ENCODE peak calls at places on chromosomes 2 and 18, in nine cellular contexts. M, K, Y, Z, P, U, D, I and X are unnamed samples.

GRCh38 chr2:143261986-143262784 is 133.0 kb downstream of the ARHGAP15 start:
- DNase-seq in Y (peak; percentile 60), U (no peak), K (no peak), I (no peak), D (peak; percentile 82), M (peak; percentile 48), Z (no peak), P (no peak), X (no peak)

GRCh38 chr2:128026422-128027277 is 1.2 kb downstream of the SAP130 start:
- DNase-seq in D (no peak), Y (no peak), P (peak; percentile 21), U (no peak), K (peak; percentile 4), M (no peak), Z (no peak), I (peak; percentile 27), X (peak; percentile 80)

GRCh38 chr2:238239552-238239871 is 326 bp downstream of the HES6 start:
- DNase-seq in Y (no peak), U (no peak), M (peak; percentile 63), I (peak; percentile 51), K (no peak), P (no peak), D (peak; percentile 53), Z (no peak), X (no peak)

GRCh38 chr2:219612605-219613286 is 14.7 kb upstream of the SLC4A3 start:
- DNase-seq in Y (no peak), I (no peak), P (no peak), U (no peak), Z (no peak), K (no peak), D (peak; percentile 57), M (no peak), X (no peak)

GRCh38 chr2:234425923-234426603 is 70.8 kb downstream of the ARL4C start:
- DNase-seq in I (no peak), K (no peak), Y (peak; percentile 48), M (peak; percentile 55), D (peak; percentile 91), P (no peak), Z (no peak), U (no peak), X (no peak)

GRCh38 chr2:46460241-46460921 is 19.0 kb upstream of the TMEM247 start:
- DNase-seq in P (no peak), K (no peak), Z (peak; percentile 50), U (no peak), M (no peak), D (no peak), I (no peak), Y (no peak), X (no peak)

GRCh38 chr2:152432206-152432653 is 97.3 kb downstream of the FMNL2 start:
- DNase-seq in U (peak; percentile 70), Z (peak; percentile 60), D (no peak), M (no peak), P (peak; percentile 97), I (peak; percentile 65), Y (peak; percentile 46), K (no peak), X (no peak)

GRCh38 chr2:132936791-132937190 is 266.8 kb upstream of the LYPD1 start:
- DNase-seq in P (no peak), K (no peak), U (no peak), I (no peak), Y (no peak), M (no peak), Z (no peak), D (no peak), X (no peak)

GRCh38 chr2:180337136-180337535 is 330.0 kb upstream of the CWC22 start:
- DNase-seq in Z (no peak), Y (no peak), U (no peak), M (no peak), P (no peak), I (no peak), K (no peak), D (no peak), X (no peak)

GRCh38 chr18:78625446-78625845 is 354.2 kb upstream of the SALL3 start:
- DNase-seq in Z (no peak), M (no peak), U (no peak), Y (peak; percentile 7), K (no peak), I (no peak), D (no peak), P (no peak), X (no peak)

GRCh38 chr18:26503382-26503781 is 45.0 kb downstream of the KCTD1 start:
- DNase-seq in M (no peak), K (no peak), U (no peak), P (no peak), Y (no peak), D (no peak), Z (no peak), I (no peak), X (no peak)

GRCh38 chr2:235300368-235301201 is 193.3 kb upstream of the AGAP1 start:
- DNase-seq in D (no peak), P (peak; percentile 25), I (peak; percentile 59), Y (peak; percentile 61), Z (no peak), K (no peak), M (peak; percentile 74), U (no peak), X (no peak)

GRCh38 chr18:13620206-13620672 is 106.1 kb downstream of the FAM210A start:
- DNase-seq in I (no peak), Y (no peak), U (no peak), M (no peak), P (no peak), K (no peak), Z (no peak), D (no peak), X (no peak)

DNA sequence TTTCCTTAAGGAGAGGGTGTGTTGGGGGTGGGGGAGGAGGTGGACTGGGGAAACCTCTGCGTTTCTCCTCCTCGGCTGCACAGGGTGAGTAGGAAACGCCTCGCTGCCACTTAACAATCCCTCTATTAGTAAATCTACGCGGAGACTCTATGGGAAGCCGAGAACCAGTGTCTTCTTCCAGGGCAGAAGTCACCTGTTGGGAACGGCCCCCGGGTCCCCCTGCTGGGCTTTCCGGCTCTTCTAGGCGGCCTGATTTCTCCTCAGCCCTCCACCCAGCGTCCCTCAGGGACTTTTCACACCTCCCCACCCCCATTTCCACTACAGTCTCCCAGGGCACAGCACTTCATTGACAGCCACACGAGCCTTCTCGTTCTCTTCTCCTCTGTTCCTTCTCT is 2.1 kb upstream of the SP9 start:
- DNase-seq in Y (no peak), D (no peak), M (no peak), I (peak; percentile 17), P (no peak), U (peak; percentile 44), K (no peak), Z (no peak), X (no peak)
- H3K4me3 ChIP-seq in Y (no peak overlapping the region), D (no peak overlapping the region), M (no peak overlapping the region), I (no peak overlapping the region), P (no peak overlapping the region), U (peak overlapping the region; percentile 64), K (no peak overlapping the region), Z (no peak overlapping the region), X (peak overlapping the region; percentile 25)

DNA sequence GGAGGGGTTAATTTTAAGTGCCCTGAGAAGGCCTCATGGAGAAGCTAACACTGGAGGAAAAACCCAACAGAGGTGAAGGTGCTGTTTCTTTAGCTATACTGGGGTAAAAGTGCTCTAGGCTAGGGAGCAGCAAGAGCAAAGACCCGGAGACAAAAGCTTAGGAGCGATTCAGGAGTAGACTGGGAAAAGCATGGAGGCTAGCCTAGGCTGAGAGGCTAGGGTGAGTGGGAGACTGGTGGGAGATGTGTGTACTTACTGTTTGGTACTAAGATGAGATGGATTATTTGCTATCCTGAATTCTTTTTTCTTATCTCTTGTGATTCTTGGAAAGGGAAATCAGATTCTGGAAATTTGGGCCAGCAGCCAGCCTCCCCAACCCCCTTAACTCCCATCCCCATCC is 2.0 kb downstream of the GIGYF2 start:
- DNase-seq in I (peak; percentile 8), Z (no peak), Y (no peak), P (no peak), K (no peak), M (no peak), D (no peak), U (no peak), X (no peak)
- H3K4me3 ChIP-seq in I (peak overlapping the region; percentile 99), Z (peak overlapping the region; percentile 95), Y (no peak overlapping the region), P (peak overlapping the region; percentile 47), K (peak overlapping the region; percentile 83), M (peak overlapping the region; percentile 89), D (no peak overlapping the region), U (peak overlapping the region; percentile 85), X (no peak overlapping the region)

DNA sequence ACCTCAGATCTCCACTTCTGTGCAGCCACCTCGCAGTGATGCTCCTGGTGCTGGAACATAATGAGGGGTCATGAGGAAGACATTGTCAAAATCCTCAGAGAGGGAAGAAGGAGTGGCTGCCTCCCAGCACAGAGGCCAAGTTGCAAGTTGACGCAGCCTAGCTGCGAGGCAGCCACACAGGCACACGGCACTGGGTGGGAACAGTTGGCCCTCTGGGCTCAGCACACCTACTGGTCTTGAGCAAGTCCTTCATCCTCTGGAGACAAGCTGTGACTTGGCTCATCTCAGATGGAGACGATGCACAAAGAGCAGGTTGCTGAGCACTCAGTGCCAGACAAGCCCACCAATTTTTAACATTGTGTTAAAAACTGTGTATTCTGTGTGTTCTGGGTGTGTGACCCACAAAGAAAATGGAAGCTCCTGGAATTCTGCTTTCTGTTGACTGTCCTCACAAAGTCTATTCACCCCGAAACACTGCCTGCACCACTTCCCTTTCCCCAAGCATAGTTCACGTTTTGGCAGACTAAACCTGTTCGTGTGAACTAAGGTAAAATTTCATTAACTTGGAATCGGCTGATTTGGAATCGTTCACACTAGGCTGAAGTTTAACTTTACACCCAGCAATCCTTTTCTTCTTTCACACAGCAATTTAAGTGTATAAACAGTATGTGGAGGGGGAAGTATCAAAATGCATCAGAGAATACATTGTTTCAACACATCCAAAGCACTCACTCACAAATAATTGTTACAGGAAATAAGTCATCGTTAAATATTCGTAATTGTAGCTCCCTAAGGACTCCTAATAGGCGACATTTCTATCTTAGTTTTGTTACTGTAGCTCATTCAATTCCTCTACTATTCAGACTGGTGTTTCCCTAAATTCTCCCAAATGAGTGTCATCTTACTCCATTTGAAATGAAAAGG is 266.6 kb upstream of the ID2 start:
- DNase-seq in U (no peak), D (no peak), K (no peak), Y (no peak), I (no peak), Z (no peak), P (no peak), M (no peak), X (no peak)
- H3K4me3 ChIP-seq in U (no peak overlapping the region), D (no peak overlapping the region), K (no peak overlapping the region), Y (no peak overlapping the region), I (no peak overlapping the region), Z (no peak overlapping the region), P (no peak overlapping the region), M (no peak overlapping the region), X (no peak overlapping the region)

GRCh38 chr18:11908182-11909080 is at the start of gene MPPE1:
- DNase-seq in I (peak; percentile 89), P (peak; percentile 75), D (peak; percentile 83), M (peak; percentile 96), K (peak; percentile 62), Y (peak; percentile 97), U (peak; percentile 83), Z (peak; percentile 95), X (peak; percentile 94)

GRCh38 chr18:11905613-11906012 is 2.5 kb downstream of the MPPE1 start:
- DNase-seq in Y (no peak), Z (no peak), M (no peak), I (no peak), P (no peak), D (no peak), U (no peak), K (no peak), X (no peak)

GRCh38 chr18:11909081-11909410 is 929 bp upstream of the MPPE1 start:
- DNase-seq in P (peak; percentile 32), I (peak; percentile 43), K (no peak), Y (no peak), M (no peak), D (no peak), Z (no peak), U (no peak), X (no peak)

GRCh38 chr18:11906926-11907874 is 917 bp downstream of the MPPE1 start:
- DNase-seq in P (no peak), Z (no peak), U (no peak), D (no peak), K (no peak), M (no peak), I (peak; percentile 18), Y (no peak), X (no peak)

GRCh38 chr18:11906181-11906580 is 1.9 kb downstream of the MPPE1 start:
- DNase-seq in Y (no peak), K (no peak), M (no peak), I (no peak), U (no peak), Z (no peak), D (no peak), P (no peak), X (no peak)
- H3K4me3 ChIP-seq in Y (no peak overlapping the region), K (no peak overlapping the region), M (no peak overlapping the region), I (no peak overlapping the region), U (no peak overlapping the region), Z (no peak overlapping the region), D (no peak overlapping the region), P (no peak overlapping the region), X (no peak overlapping the region)